ENCODE peak calls at places on chromosomes 11 and 22, in eight cellular contexts. K is stimulated activated CD4-positive, alpha-beta T cell treated with anti-CD3 and anti-CD28 coated beads, Interleukin-2, amount 100 ng/mL, for 24 hours; V is hepatic stellate cell; Q is NCI-H1930; I is Panc1; Z is H9; H is stimulated activated CD8-positive, alpha-beta memory T cell treated with anti-CD3 and anti-CD28 coated beads, Interleukin-15, amount 100 ng/mL, for 4 hours; C is Ammon's horn. U is an unnamed sample.

GRCh38 chr11:57399928-57400578 is 9.6 kb upstream of the PRG2 start:
- DNase-seq in K (no peak), V (no peak), Q (no peak), I (no peak), Z (no peak), H (no peak), C (no peak), U (no peak)

GRCh38 chr11:72781063-72781312 is 12.9 kb downstream of the STARD10 start:
- DNase-seq in K (no peak), V (no peak), Q (no peak), I (no peak), Z (no peak), H (no peak), C (no peak), U (no peak)

GRCh38 chr11:42049650-42050049 is 590.2 kb upstream of the LRRC4C start:
- DNase-seq in K (no peak), V (no peak), Q (no peak), I (no peak), Z (no peak), H (no peak), C (no peak), U (no peak)

GRCh38 chr11:111348147-111348546 is 30.9 kb downstream of the POU2AF1 start:
- DNase-seq in K (no peak), V (no peak), Q (no peak), I (no peak), Z (no peak), H (no peak), C (no peak), U (no peak)

GRCh38 chr11:4697583-4697982 is at the start of gene OR51E2:
- DNase-seq in K (no peak), V (peak), Q (no peak), I (no peak), Z (no peak), H (no peak), C (no peak), U (no peak)

GRCh38 chr11:68373810-68374501 is 61.6 kb downstream of the LRP5 start:
- DNase-seq in K (no peak), V (peak), Q (no peak), I (no peak), Z (no peak), H (no peak), C (peak), U (no peak)

GRCh38 chr22:34502821-34503220 is 563.1 kb upstream of the ISX start:
- DNase-seq in K (no peak), V (no peak), Q (no peak), I (no peak), Z (no peak), H (no peak), C (no peak), U (no peak)

GRCh38 chr11:134949121-134949591 is 537.1 kb upstream of the B3GAT1 start:
- DNase-seq in K (no peak), V (peak), Q (no peak), I (peak), Z (no peak), H (no peak), C (no peak), U (no peak)

GRCh38 chr22:46866591-46866990 is 104.1 kb downstream of the TBC1D22A start:
- DNase-seq in K (no peak), V (peak), Q (no peak), I (no peak), Z (no peak), H (no peak), C (no peak), U (no peak)

GRCh38 chr11:120168960-120169681 is 31.2 kb upstream of the TRIM29 start:
- DNase-seq in K (peak), V (peak), Q (peak), I (no peak), Z (peak), H (no peak), C (peak), U (peak)

GRCh38 chr11:2752923-2753322 is 53.1 kb upstream of the KCNQ1OT1 start:
- DNase-seq in K (no peak), V (no peak), Q (no peak), I (no peak), Z (no peak), H (no peak), C (no peak), U (no peak)

GRCh38 chr11:16815047-16815767 is 76.8 kb downstream of the C11orf58 start:
- DNase-seq in K (no peak), V (no peak), Q (no peak), I (no peak), Z (no peak), H (no peak), C (peak), U (no peak)

GRCh38 chr11:63920870-63921417 is 4.0 kb upstream of the RCOR2 start:
- DNase-seq in K (peak), V (no peak), Q (no peak), I (no peak), Z (peak), H (no peak), C (no peak), U (peak)

GRCh38 chr22:24400037-24400725 is 27.2 kb upstream of the ADORA2A start:
- DNase-seq in K (no peak), V (no peak), Q (no peak), I (no peak), Z (no peak), H (no peak), C (no peak), U (no peak)

GRCh38 chr22:50683086-50683993 is 10.7 kb downstream of the SHANK3 start:
- DNase-seq in K (no peak), V (no peak), Q (no peak), I (no peak), Z (no peak), H (no peak), C (no peak), U (no peak)

GRCh38 chr11:10660323-10660722 is 33.2 kb downstream of the IRAG1 start:
- DNase-seq in K (no peak), V (no peak), Q (no peak), I (no peak), Z (no peak), H (no peak), C (no peak), U (no peak)